ENCODE peak calls at places on chromosomes 11 and 22, in four cellular contexts. E is SK-N-SH, O is fibroblast of lung, F is HepG2. N is an unnamed sample.

GRCh38 chr11:115958089-115959000 is 454.1 kb upstream of the CADM1 start:
- DNase-seq in E (no peak), O (no peak), F (no peak), N (no peak)

GRCh38 chr11:2266586-2267305 is 3.6 kb downstream of the ASCL2 start:
- DNase-seq in E (no peak), O (no peak), F (no peak), N (no peak)

GRCh38 chr11:16299884-16300778 is 56.2 kb downstream of the SOX6 start:
- DNase-seq in E (no peak), O (no peak), F (no peak), N (no peak)

GRCh38 chr11:8650401-8650990 is 32.0 kb downstream of the TRIM66 start:
- DNase-seq in E (no peak), O (peak; percentile 19), F (no peak), N (peak; percentile 80)

GRCh38 chr11:116507016-116507415 is 265.8 kb downstream of the BUD13 start:
- DNase-seq in E (no peak), O (no peak), F (no peak), N (no peak)

GRCh38 chr11:8369592-8370205 is 106.0 kb upstream of the LMO1 start:
- DNase-seq in E (no peak), O (no peak), F (no peak), N (no peak)

GRCh38 chr11:45993438-45994064 is 71.1 kb downstream of the LARGE2 start:
- DNase-seq in E (no peak), O (peak; percentile 61), F (no peak), N (peak; percentile 53)

GRCh38 chr11:86610559-86611341 is 61.7 kb downstream of the ME3 start:
- DNase-seq in E (no peak), O (no peak), F (peak; percentile 16), N (peak; percentile 22)

GRCh38 chr22:36352775-36353507 is 34.8 kb downstream of the MYH9 start:
- DNase-seq in E (no peak), O (peak; percentile 90), F (peak; percentile 92), N (no peak)

GRCh38 chr11:7143908-7144307 is 55.1 kb downstream of the RBMXL2 start:
- DNase-seq in E (no peak), O (no peak), F (no peak), N (peak; percentile 42)

GRCh38 chr11:82864268-82864667 is 36.0 kb downstream of the PRCP start:
- DNase-seq in E (peak; percentile 54), O (peak; percentile 29), F (peak; percentile 57), N (peak; percentile 68)

GRCh38 chr11:113526521-113526920 is 51.3 kb upstream of the DRD2 start:
- DNase-seq in E (no peak), O (no peak), F (no peak), N (no peak)

GRCh38 chr22:46959369-46959768 is 196.9 kb downstream of the TBC1D22A start:
- DNase-seq in E (no peak), O (no peak), F (no peak), N (no peak)

GRCh38 chr11:79705648-79706047 is 264.8 kb upstream of the TENM4 start:
- DNase-seq in E (no peak), O (no peak), F (no peak), N (no peak)

GRCh38 chr11:79708319-79708928 is 267.6 kb upstream of the TENM4 start:
- DNase-seq in E (peak; percentile 29), O (peak; percentile 26), F (peak; percentile 53), N (peak; percentile 43)
- H2AFZ ChIP-seq in E (no peak overlapping the region), O (no peak overlapping the region), F (no peak overlapping the region), N (no peak overlapping the region)

GRCh38 chr22:22916215-22916951 is 28.8 kb downstream of the IGLL5 start:
- DNase-seq in E (no peak), O (no peak), F (peak; percentile 52), N (no peak)
- H3K79me2 ChIP-seq in E (no peaks in the 10 kb centered on the region), O (no peaks in the 10 kb centered on the region), F (no peaks in the 10 kb centered on the region), N (no peaks in the 10 kb centered on the region)

DNA sequence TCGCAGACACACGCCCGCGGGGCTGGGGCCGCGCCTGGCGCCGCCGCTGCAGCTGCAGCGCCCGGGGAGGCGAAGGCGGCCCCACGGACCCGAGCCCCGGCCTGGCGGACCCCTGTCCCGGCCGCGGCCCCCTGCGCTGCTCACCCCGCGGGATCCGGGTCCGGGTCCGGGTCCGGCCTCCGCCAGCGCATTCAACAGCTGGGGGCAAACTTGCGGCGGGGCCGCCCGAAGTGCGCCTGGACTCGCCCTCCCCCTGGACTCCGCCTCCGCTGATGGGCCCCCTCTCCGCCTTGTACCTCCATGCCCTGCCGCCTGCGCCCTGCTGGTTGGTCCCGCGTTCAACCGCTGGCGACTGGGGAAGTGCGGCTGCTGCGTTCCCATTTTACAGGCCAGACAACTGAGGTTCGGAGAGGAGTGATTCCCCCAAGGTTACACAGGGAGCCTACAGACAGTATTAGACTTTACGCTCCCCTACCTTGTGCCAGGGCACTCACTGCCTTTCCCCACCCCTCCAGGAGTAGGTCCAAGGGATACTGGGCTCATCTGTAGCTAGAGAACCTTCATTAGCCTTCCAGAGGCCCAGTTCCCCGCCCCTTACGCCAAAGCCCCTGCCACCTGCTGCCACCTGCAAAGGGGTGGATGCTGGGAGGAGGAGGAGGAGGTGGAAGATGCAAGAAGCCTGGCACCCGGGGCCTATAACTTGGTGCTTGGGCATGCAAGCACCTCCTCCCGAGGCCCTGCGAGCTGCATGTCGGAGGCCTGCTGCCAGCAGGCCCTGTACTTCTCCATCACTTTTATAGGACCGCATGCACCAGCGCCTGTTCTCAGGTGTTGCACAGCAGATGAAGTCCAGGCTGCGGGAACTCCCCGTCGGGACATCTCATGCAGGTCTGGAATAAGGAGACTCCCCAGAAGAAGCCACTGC is 694 bp upstream of the ELFN2 start:
- DNase-seq in E (peak; percentile 70), O (no peak), F (no peak), N (peak; percentile 23)
- H3K4me3 ChIP-seq in E (peak overlapping the region; percentile 57), O (no peak overlapping the region), F (no peak overlapping the region), N (peak overlapping the region; percentile 73)

GRCh38 chr11:119480375-119481020 is 57.5 kb upstream of the THY1 start:
- DNase-seq in E (no peak), O (no peak), F (no peak), N (no peak)

GRCh38 chr11:119483341-119483880 is 60.4 kb upstream of the THY1 start:
- DNase-seq in E (no peak), O (no peak), F (no peak), N (no peak)

GRCh38 chr11:119481021-119481666 is 58.2 kb upstream of the THY1 start:
- DNase-seq in E (peak; percentile 92), O (peak; percentile 89), F (peak; percentile 99), N (peak; percentile 99)

GRCh38 chr11:119482561-119483001 is 59.6 kb upstream of the THY1 start:
- DNase-seq in E (no peak), O (no peak), F (no peak), N (no peak)

DNA sequence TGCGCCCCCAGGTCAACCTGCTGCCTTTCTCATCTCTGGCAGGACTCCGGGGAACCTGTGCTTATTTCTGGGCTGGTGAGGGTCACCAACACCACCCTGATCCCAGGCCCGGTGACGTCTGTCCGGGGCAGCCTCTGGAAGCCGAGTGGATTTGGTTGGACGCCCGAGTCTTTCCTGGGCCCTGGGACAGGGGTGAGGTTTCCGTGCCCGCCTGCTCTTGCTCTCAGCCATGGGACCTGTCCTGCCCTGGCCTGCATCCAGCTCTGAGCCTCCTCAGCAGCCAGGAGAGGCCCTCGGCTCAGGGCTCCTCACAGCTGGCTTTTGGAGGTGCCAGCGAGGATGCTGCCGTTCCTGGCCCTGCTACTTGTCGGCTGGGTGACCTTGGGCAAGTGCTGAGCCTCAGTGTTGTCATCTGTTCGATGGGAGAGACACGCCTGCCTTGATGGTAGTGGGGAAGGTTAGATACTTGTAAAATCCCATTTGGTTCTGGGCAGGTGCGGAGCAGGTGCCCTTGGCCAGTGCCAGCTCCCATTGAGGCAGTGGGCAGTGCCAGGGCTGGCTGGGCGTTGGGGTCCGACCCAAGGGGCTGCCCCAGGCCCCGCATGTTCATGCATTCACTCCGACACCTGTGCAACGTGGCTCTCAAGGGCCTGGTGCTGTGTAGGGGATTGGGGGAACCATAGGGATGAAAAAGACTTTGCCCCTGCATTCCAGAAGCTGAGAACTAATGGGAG is 58.9 kb upstream of the THY1 start:
- DNase-seq in E (no peak), O (no peak), F (no peak), N (peak; percentile 21)
- H2AFZ ChIP-seq in E (no peak overlapping the region), O (no peak overlapping the region), F (no peak overlapping the region), N (no peak overlapping the region)

DNA sequence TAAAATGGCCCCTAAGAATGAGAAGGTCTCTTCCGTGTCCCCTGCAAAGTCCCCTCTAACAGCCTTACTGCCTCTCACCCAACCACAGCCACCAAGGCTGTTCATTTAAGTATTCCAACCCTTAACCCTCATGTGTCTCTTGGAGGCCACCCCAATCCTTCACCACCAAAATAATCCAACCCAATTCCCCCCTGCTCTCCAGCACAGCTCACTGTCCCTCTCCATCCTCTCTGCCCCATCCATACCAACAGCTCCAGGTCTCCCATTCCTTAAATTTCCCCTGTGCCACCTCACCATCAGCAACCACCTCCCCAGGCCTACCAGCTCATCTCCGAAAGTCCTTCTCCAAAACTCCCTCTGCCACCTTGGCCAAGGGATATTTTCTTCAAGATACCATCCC is 1.4 kb downstream of the FAM168A start:
- DNase-seq in E (no peak), O (no peak), F (no peak), N (no peak)
- H3K79me2 ChIP-seq in E (peaks cover 62% of the 10 kb centered on the region), O (peaks cover 27% of the 10 kb centered on the region), F (peaks cover 46% of the 10 kb centered on the region), N (peaks cover 63% of the 10 kb centered on the region)

GRCh38 chr11:121367434-121367833 is 74.9 kb downstream of the SC5D start:
- DNase-seq in E (no peak), O (no peak), F (no peak), N (peak; percentile 34)
- H3K4me3 ChIP-seq in E (no peak overlapping the region), O (peak overlapping the region; percentile 37), F (no peak overlapping the region), N (no peak overlapping the region)

GRCh38 chr11:57353024-57353423 is 14.9 kb downstream of the P2RX3 start:
- DNase-seq in E (no peak), O (no peak), F (no peak), N (no peak)
- H2AFZ ChIP-seq in E (no peak overlapping the region), O (no peak overlapping the region), F (no peak overlapping the region), N (no peak overlapping the region)

DNA sequence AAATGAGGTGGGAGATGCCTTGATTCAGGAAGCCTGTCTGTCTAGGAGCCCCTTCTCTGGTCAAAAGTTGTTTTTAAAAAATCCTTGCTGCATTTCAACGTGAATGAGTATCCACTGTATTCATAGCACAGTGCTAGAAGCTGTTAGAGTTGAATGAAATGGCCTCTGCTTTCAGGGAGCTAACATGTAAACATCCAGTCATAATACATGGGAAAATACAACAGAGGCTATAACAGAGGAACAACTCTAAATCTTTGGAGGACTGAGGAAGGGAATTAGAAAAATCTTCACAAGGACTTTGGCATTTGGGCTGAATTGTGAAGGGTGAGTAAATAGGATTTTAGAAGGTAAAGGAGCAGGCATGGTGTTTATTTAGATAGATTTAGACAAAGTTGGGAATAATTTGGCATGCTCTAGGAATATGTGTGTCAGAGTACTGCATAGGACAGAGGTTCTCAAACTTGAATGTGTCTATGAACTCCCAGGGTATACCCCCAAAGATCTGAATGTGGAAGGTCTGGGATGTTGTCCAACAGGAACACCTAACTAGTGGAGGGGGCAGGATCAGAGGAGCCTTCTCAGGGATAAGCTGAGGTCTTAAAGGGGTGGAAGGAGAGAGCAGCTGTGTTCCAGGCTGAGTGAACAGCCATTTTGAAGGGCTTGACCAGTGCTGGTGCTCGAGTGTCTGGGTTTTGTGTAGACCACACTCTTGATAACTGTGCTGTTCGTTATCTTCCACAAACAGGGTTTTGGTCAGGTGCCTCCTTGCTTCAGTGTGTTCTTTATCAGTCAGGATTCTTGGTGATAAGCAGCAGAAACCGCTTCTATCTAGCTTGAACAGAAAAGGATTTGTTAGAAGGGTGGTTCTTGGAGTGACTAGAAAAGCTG is 12.7 kb downstream of the SREBF2 start:
- DNase-seq in E (no peak), O (peak; percentile 38), F (no peak), N (no peak)
- H3K79me2 ChIP-seq in E (no peaks in the 10 kb centered on the region), O (peaks cover 68% of the 10 kb centered on the region), F (peaks cover 93% of the 10 kb centered on the region), N (peaks cover 99% of the 10 kb centered on the region)

N was measured in GM23248.